ENCODE peak calls at places on chromosome 3, in five cellular contexts. K is spleen, N is mucosa of descending colon, T is brain microvascular endothelial cell, Q is kidney. C is an unnamed sample.

GRCh38 chr3:49469037-49469875 is 811 bp upstream of the DAG1 start:
- DNase-seq in K (peak; percentile 88), N (peak; percentile 67), T (peak; percentile 48), Q (peak; percentile 94), C (no peak)

GRCh38 chr3:23314981-23315805 is 112.1 kb downstream of the UBE2E2 start:
- DNase-seq in K (no peak), N (no peak), T (no peak), Q (no peak), C (no peak)

GRCh38 chr3:180040966-180041365 is 4.2 kb upstream of the PEX5L start:
- DNase-seq in K (no peak), N (no peak), T (no peak), Q (no peak), C (no peak)

GRCh38 chr3:106629215-106629832 is 747.9 kb upstream of the CCDC54 start:
- DNase-seq in K (no peak), N (no peak), T (no peak), Q (no peak), C (no peak)

GRCh38 chr3:50171540-50172301 is 16.6 kb downstream of the SEMA3F start:
- DNase-seq in K (no peak), N (peak; percentile 73), T (no peak), Q (no peak), C (no peak)

GRCh38 chr3:21484323-21485154 is 266.5 kb downstream of the ZNF385D start:
- DNase-seq in K (no peak), N (peak; percentile 12), T (peak; percentile 78), Q (no peak), C (peak; percentile 34)

GRCh38 chr3:112930771-112931170 is 44.1 kb downstream of the CD200R1 start:
- DNase-seq in K (no peak), N (no peak), T (peak; percentile 1), Q (no peak), C (no peak)

GRCh38 chr3:72176537-72177041 is 391.6 kb upstream of the PROK2 start:
- DNase-seq in K (no peak), N (no peak), T (no peak), Q (no peak), C (no peak)

GRCh38 chr3:174957581-174958001 is 98.5 kb downstream of the NAALADL2 start:
- DNase-seq in K (no peak), N (no peak), T (no peak), Q (no peak), C (no peak)

GRCh38 chr3:49471856-49472495 is 1.9 kb downstream of the DAG1 start:
- DNase-seq in K (no peak), N (no peak), T (no peak), Q (no peak), C (no peak)

GRCh38 chr3:133943639-133944131 is 48.0 kb upstream of the RAB6B start:
- DNase-seq in K (peak; percentile 45), N (no peak), T (peak; percentile 87), Q (peak; percentile 69), C (peak; percentile 87)

GRCh38 chr3:126341755-126342150 is 15.5 kb downstream of the KLF15 start:
- DNase-seq in K (peak; percentile 49), N (no peak), T (no peak), Q (peak; percentile 41), C (no peak)

GRCh38 chr3:178291555-178291954 is 244.7 kb upstream of the KCNMB2 start:
- DNase-seq in K (no peak), N (no peak), T (no peak), Q (no peak), C (no peak)

GRCh38 chr3:42216820-42217416 is 49.1 kb downstream of the CCK start:
- DNase-seq in K (no peak), N (no peak), T (peak; percentile 73), Q (no peak), C (no peak)

GRCh38 chr3:31695280-31696008 is 162.7 kb downstream of the STT3B start:
- DNase-seq in K (no peak), N (peak; percentile 48), T (no peak), Q (no peak), C (no peak)

GRCh38 chr3:169146112-169146665 is 517.3 kb downstream of the MECOM start:
- DNase-seq in K (peak; percentile 83), N (peak; percentile 70), T (peak; percentile 62), Q (peak; percentile 83), C (no peak)

GRCh38 chr3:12479919-12480425 is 4.3 kb upstream of the TSEN2 start:
- DNase-seq in K (no peak), N (peak; percentile 84), T (no peak), Q (no peak), C (no peak)

GRCh38 chr3:134353831-134354611 is 20.2 kb downstream of the AMOTL2 start:
- DNase-seq in K (peak; percentile 65), N (peak; percentile 54), T (no peak), Q (peak; percentile 88), C (no peak)

GRCh38 chr3:197353867-197354180 is 55.4 kb upstream of the DLG1 start:
- DNase-seq in K (no peak), N (no peak), T (no peak), Q (no peak), C (no peak)

GRCh38 chr3:197354195-197355059 is 56.0 kb upstream of the DLG1 start:
- DNase-seq in K (no peak), N (peak; percentile 49), T (no peak), Q (peak; percentile 84), C (peak; percentile 49)

GRCh38 chr3:197356275-197356674 is 57.9 kb upstream of the DLG1 start:
- DNase-seq in K (no peak), N (peak; percentile 35), T (no peak), Q (no peak), C (no peak)

GRCh38 chr3:197356741-197357140 is 58.3 kb upstream of the DLG1 start:
- DNase-seq in K (no peak), N (no peak), T (no peak), Q (no peak), C (no peak)

GRCh38 chr3:197355713-197356112 is 57.3 kb upstream of the DLG1 start:
- DNase-seq in K (no peak), N (no peak), T (no peak), Q (no peak), C (no peak)
- H3K4me3 ChIP-seq in K (no peak overlapping the region), N (no peak overlapping the region), T (no peak overlapping the region), Q (no peak overlapping the region), C (no peak overlapping the region)

DNA sequence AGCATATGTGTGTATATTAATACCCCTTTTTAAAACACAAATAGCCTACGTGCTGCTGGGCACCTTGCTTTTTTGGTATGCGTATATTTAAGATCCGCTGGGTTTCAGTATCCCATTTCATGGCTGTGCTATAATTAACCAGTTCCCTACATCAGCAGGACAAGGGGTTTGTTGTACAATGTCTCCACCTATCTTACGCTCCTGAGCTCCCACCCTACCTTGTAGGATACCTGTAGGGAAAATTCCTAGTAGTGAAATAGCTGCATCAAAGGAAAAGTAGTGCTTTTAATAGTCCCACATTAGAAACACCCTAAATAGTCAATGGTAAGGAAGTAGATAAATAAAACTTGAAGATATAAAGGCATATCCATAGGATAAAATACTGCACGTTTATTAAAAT is 1.4 kb downstream of the MAP6D1 start:
- DNase-seq in K (no peak), N (no peak), T (no peak), Q (no peak), C (no peak)
- H3K4me3 ChIP-seq in K (no peak overlapping the region), N (no peak overlapping the region), T (no peak overlapping the region), Q (no peak overlapping the region), C (no peak overlapping the region)

GRCh38 chr3:171776411-171776810 is 33.9 kb downstream of the PLD1 start:
- DNase-seq in K (no peak), N (no peak), T (no peak), Q (no peak), C (no peak)

GRCh38 chr3:171775943-171776342 is 34.3 kb downstream of the PLD1 start:
- DNase-seq in K (no peak), N (no peak), T (no peak), Q (no peak), C (no peak)

GRCh38 chr3:171778493-171778892 is 31.8 kb downstream of the PLD1 start:
- DNase-seq in K (no peak), N (no peak), T (no peak), Q (no peak), C (no peak)

GRCh38 chr3:171777608-171777995 is 32.7 kb downstream of the PLD1 start:
- DNase-seq in K (no peak), N (no peak), T (no peak), Q (no peak), C (no peak)

DNA sequence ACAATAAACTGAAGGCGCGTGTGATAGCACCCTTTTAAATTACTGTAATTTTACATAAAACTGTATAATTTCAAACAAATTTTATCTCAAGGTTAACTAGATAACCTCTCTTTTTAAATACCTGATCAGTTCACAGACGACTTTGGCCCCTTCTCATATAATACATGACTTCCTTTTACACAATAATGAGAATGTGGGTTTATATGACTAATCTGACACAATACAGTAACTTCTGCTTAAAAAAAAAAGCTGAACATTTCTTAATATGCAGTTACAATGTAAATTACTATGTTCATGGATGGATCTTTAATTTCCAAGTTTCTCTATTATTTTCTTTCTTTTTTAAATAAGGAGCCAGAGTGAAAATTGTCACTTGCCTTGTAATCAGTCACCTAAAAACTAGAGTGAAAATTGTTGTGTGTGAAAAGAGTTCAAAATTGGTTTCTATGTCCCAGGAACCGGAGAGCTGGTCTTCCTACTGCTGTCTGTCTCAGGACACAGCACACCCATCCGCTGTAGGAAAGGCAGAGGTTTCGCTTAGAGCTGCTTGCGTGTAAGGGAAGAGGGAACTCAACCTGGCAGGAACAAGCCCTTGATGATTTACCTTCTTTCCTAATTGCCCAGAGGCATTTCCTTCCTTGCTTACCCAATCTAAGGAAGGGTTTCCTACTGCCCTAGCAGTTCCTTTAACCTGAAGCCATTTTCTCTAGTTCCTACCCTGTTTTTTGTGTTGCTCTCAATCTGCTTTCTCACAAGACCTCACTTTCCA is 33.3 kb downstream of the PLD1 start:
- DNase-seq in K (no peak), N (no peak), T (no peak), Q (no peak), C (no peak)
- H3K4me3 ChIP-seq in K (no peak overlapping the region), N (no peak overlapping the region), T (no peak overlapping the region), Q (no peak overlapping the region), C (no peak overlapping the region)

DNA sequence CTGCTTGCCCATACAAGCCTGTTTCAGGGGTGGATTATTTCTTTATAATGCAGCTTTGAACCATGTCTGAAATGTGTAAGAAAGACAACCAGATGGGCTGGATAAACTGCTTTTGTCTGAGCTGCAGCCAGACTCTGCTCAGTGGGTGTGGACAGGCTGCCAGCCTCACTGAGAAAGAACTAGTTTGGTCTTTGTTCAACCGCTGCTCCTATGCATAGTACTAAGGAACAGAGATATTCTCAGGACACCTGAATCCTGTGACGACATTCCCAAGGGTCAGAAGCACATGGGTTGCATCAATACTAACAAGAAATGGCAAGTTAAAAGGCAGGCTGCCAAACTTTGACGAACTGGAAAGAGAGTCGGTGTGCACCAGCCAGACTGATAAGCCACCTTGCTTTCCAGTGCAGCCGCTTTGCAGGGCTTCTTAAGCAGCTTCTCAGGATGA is 57.2 kb downstream of the PLD1 start:
- DNase-seq in K (no peak), N (no peak), T (no peak), Q (no peak), C (no peak)
- H3K4me3 ChIP-seq in K (no peak overlapping the region), N (no peak overlapping the region), T (no peak overlapping the region), Q (no peak overlapping the region), C (no peak overlapping the region)

DNA sequence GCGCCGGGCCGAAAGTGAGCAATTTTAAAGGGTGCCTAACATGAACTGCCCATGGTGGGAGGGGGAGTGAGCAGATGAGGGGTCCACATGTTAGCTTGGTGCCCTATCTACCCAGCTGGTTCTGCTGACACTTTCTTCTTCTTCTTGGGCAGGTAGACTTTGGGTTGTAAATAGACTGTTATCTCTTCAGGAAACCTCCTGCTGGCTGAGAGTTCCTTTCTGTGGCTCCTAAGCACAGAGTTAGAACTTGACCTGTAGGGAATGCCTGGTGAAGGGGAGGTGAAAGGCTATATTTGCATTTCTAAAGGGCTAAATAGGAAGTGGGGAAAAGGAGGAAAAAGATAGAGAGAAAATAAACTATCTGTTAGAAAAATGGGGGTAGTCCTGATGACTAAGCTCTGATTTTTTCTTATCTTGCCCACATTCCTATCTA is 521.4 kb upstream of the TGFBR2 start:
- DNase-seq in K (no peak), N (no peak), T (no peak), Q (no peak), C (no peak)
- H3K4me3 ChIP-seq in K (no peak overlapping the region), N (no peak overlapping the region), T (no peak overlapping the region), Q (no peak overlapping the region), C (no peak overlapping the region)

C was measured in AG04450.